ENCODE peak calls at places on chromosomes 1 and 21, in seven cellular contexts. One of them, this sample, is unnamed.

GRCh38 chr1:152654110-152654509 is 9.1 kb upstream of the LCE2D start:
- DNase-seq in HFF-Myc: no peak
- DNase-seq in thoracic aorta: no peak
- DNase-seq in epithelial cell of esophagus: peak; percentile 79
- DNase-seq in mucosa of descending colon: peak; percentile 73
- DNase-seq in fibroblast of mammary gland: peak; percentile 63
- DNase-seq in heart right ventricle: no peak
- DNase-seq in this sample: peak; percentile 68

GRCh38 chr1:222894331-222894730 is 79.5 kb downstream of the DISP1 start:
- DNase-seq in heart right ventricle: no peak
- DNase-seq in thoracic aorta: no peak
- DNase-seq in fibroblast of mammary gland: no peak
- DNase-seq in HFF-Myc: no peak
- DNase-seq in epithelial cell of esophagus: no peak
- DNase-seq in mucosa of descending colon: no peak
- DNase-seq in this sample: no peak

GRCh38 chr21:16519656-16520055 is 789.9 kb downstream of the USP25 start:
- DNase-seq in epithelial cell of esophagus: no peak
- DNase-seq in fibroblast of mammary gland: peak; percentile 26
- DNase-seq in thoracic aorta: no peak
- DNase-seq in heart right ventricle: no peak
- DNase-seq in mucosa of descending colon: no peak
- DNase-seq in HFF-Myc: no peak
- DNase-seq in this sample: no peak

GRCh38 chr1:89843279-89844121 is 22.7 kb downstream of the LRRC8D start:
- DNase-seq in thoracic aorta: no peak
- DNase-seq in epithelial cell of esophagus: peak; percentile 69
- DNase-seq in mucosa of descending colon: peak; percentile 78
- DNase-seq in heart right ventricle: peak; percentile 76
- DNase-seq in fibroblast of mammary gland: peak; percentile 45
- DNase-seq in HFF-Myc: no peak
- DNase-seq in this sample: peak; percentile 35

GRCh38 chr1:184050631-184051030 is 899 bp upstream of the TSEN15 start:
- DNase-seq in mucosa of descending colon: no peak
- DNase-seq in HFF-Myc: no peak
- DNase-seq in heart right ventricle: no peak
- DNase-seq in epithelial cell of esophagus: no peak
- DNase-seq in fibroblast of mammary gland: no peak
- DNase-seq in thoracic aorta: no peak
- DNase-seq in this sample: no peak

GRCh38 chr1:234702342-234703000 is 92.5 kb upstream of the IRF2BP2 start:
- DNase-seq in thoracic aorta: no peak
- DNase-seq in epithelial cell of esophagus: no peak
- DNase-seq in heart right ventricle: no peak
- DNase-seq in mucosa of descending colon: no peak
- DNase-seq in HFF-Myc: no peak
- DNase-seq in fibroblast of mammary gland: peak; percentile 45
- DNase-seq in this sample: no peak

GRCh38 chr1:14215151-14215550 is 383.3 kb upstream of the KAZN start:
- DNase-seq in thoracic aorta: no peak
- DNase-seq in epithelial cell of esophagus: peak; percentile 18
- DNase-seq in heart right ventricle: no peak
- DNase-seq in mucosa of descending colon: no peak
- DNase-seq in fibroblast of mammary gland: peak; percentile 3
- DNase-seq in HFF-Myc: no peak
- DNase-seq in this sample: peak; percentile 25

GRCh38 chr1:14755518-14756252 is 157.2 kb downstream of the KAZN start:
- DNase-seq in mucosa of descending colon: no peak
- DNase-seq in HFF-Myc: no peak
- DNase-seq in epithelial cell of esophagus: peak; percentile 58
- DNase-seq in fibroblast of mammary gland: no peak
- DNase-seq in heart right ventricle: no peak
- DNase-seq in thoracic aorta: no peak
- DNase-seq in this sample: peak; percentile 55

GRCh38 chr1:240511789-240512188 is 100.2 kb downstream of the GREM2 start:
- DNase-seq in heart right ventricle: no peak
- DNase-seq in HFF-Myc: no peak
- DNase-seq in mucosa of descending colon: no peak
- DNase-seq in thoracic aorta: no peak
- DNase-seq in epithelial cell of esophagus: no peak
- DNase-seq in fibroblast of mammary gland: no peak
- DNase-seq in this sample: no peak

GRCh38 chr1:240517891-240518290 is 94.1 kb downstream of the GREM2 start:
- DNase-seq in epithelial cell of esophagus: no peak
- DNase-seq in thoracic aorta: no peak
- DNase-seq in heart right ventricle: no peak
- DNase-seq in mucosa of descending colon: no peak
- DNase-seq in fibroblast of mammary gland: no peak
- DNase-seq in HFF-Myc: no peak
- DNase-seq in this sample: no peak

GRCh38 chr1:240515505-240515904 is 96.5 kb downstream of the GREM2 start:
- DNase-seq in HFF-Myc: no peak
- DNase-seq in mucosa of descending colon: no peak
- DNase-seq in fibroblast of mammary gland: peak; percentile 11
- DNase-seq in thoracic aorta: no peak
- DNase-seq in epithelial cell of esophagus: no peak
- DNase-seq in heart right ventricle: no peak
- DNase-seq in this sample: no peak

DNA sequence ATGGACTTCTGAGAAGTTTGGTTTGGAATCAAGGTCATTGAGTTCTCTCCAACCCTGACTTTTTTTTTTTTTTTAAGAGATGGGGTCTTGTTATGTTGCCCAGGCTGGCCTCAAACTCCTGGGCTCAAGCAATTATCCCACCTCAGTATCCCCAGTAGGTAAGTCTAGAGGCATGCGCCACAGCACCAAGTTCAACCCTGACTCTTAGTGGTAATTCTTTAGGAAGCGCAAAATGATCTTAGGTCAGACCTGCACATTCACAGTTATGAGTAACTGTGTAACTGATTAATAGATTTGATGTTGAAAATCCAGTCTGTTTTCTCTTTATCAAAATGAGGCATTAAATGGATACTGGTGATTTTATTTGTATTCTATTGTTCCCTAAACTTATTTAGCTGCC is 95.9 kb downstream of the GREM2 start:
- DNase-seq in heart right ventricle: no peak
- DNase-seq in mucosa of descending colon: no peak
- DNase-seq in thoracic aorta: no peak
- DNase-seq in HFF-Myc: no peak
- DNase-seq in fibroblast of mammary gland: no peak
- DNase-seq in epithelial cell of esophagus: no peak
- DNase-seq in this sample: no peak
- H3K4me3 ChIP-seq in heart right ventricle: no peak overlapping the region
- H3K4me3 ChIP-seq in mucosa of descending colon: no peak overlapping the region
- H3K4me3 ChIP-seq in thoracic aorta: no peak overlapping the region
- H3K4me3 ChIP-seq in HFF-Myc: no peak overlapping the region
- H3K4me3 ChIP-seq in fibroblast of mammary gland: no peak overlapping the region
- H3K4me3 ChIP-seq in epithelial cell of esophagus: no peak overlapping the region
- H3K4me3 ChIP-seq in this sample: no peak overlapping the region

GRCh38 chr1:206824327-206824726 is 41.1 kb upstream of the IL20 start:
- DNase-seq in heart right ventricle: no peak
- DNase-seq in thoracic aorta: no peak
- DNase-seq in epithelial cell of esophagus: no peak
- DNase-seq in HFF-Myc: no peak
- DNase-seq in mucosa of descending colon: no peak
- DNase-seq in fibroblast of mammary gland: no peak
- DNase-seq in this sample: no peak
- H3K4me3 ChIP-seq in heart right ventricle: no peak overlapping the region
- H3K4me3 ChIP-seq in thoracic aorta: no peak overlapping the region
- H3K4me3 ChIP-seq in epithelial cell of esophagus: no peak overlapping the region
- H3K4me3 ChIP-seq in HFF-Myc: no peak overlapping the region
- H3K4me3 ChIP-seq in mucosa of descending colon: no peak overlapping the region
- H3K4me3 ChIP-seq in fibroblast of mammary gland: no peak overlapping the region
- H3K4me3 ChIP-seq in this sample: no peak overlapping the region

DNA sequence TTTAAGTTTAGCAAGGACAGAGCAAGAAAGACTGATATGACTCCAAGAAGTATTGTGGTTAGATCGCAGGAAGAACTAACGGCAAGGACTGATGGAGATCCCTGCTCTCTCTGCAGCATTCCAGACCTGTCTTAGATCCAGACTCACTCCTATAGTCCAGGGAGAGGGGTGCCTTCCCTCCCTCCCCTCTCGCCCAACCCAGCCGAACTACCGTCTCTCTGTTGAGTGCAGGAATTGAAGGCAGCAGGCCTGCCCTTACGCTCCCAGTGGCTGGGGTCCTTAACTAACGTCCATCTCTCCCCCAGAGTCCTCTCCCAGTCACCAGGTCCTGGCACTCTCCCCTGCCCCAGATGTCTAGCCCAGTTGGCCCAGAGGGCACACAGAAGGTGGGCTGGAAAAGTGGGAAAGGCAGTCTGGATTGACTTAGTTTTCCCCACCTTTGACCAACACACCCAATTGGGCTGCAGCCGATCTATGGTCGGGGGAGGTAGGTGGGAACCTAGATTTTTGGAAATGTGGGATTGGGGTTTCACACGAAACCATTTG is 1.1 kb downstream of the CRABP2 start:
- DNase-seq in heart right ventricle: no peak
- DNase-seq in mucosa of descending colon: no peak
- DNase-seq in HFF-Myc: no peak
- DNase-seq in fibroblast of mammary gland: no peak
- DNase-seq in epithelial cell of esophagus: no peak
- DNase-seq in thoracic aorta: no peak
- DNase-seq in this sample: no peak
- H3K4me3 ChIP-seq in heart right ventricle: no peak overlapping the region
- H3K4me3 ChIP-seq in mucosa of descending colon: no peak overlapping the region
- H3K4me3 ChIP-seq in HFF-Myc: peak overlapping the region; percentile 68
- H3K4me3 ChIP-seq in fibroblast of mammary gland: peak overlapping the region; percentile 43
- H3K4me3 ChIP-seq in epithelial cell of esophagus: peak overlapping the region; percentile 80
- H3K4me3 ChIP-seq in thoracic aorta: peak overlapping the region; percentile 74
- H3K4me3 ChIP-seq in this sample: peak overlapping the region; percentile 60

GRCh38 chr1:31763671-31764306 is 351 bp downstream of the ADGRB2 start:
- DNase-seq in epithelial cell of esophagus: no peak
- DNase-seq in fibroblast of mammary gland: no peak
- DNase-seq in HFF-Myc: no peak
- DNase-seq in mucosa of descending colon: no peak
- DNase-seq in heart right ventricle: no peak
- DNase-seq in thoracic aorta: no peak
- DNase-seq in this sample: no peak
- H3K4me3 ChIP-seq in epithelial cell of esophagus: peak overlapping the region; percentile 28
- H3K4me3 ChIP-seq in fibroblast of mammary gland: peak overlapping the region; percentile 44
- H3K4me3 ChIP-seq in HFF-Myc: peak overlapping the region; percentile 55
- H3K4me3 ChIP-seq in mucosa of descending colon: no peak overlapping the region
- H3K4me3 ChIP-seq in heart right ventricle: peak overlapping the region; percentile 51
- H3K4me3 ChIP-seq in thoracic aorta: peak overlapping the region; percentile 78
- H3K4me3 ChIP-seq in this sample: peak overlapping the region; percentile 29

GRCh38 chr1:87132664-87133000 is 196.0 kb upstream of the LMO4 start:
- DNase-seq in thoracic aorta: no peak
- DNase-seq in fibroblast of mammary gland: no peak
- DNase-seq in mucosa of descending colon: no peak
- DNase-seq in heart right ventricle: no peak
- DNase-seq in epithelial cell of esophagus: no peak
- DNase-seq in HFF-Myc: no peak
- DNase-seq in this sample: no peak
- H3K4me3 ChIP-seq in thoracic aorta: peak overlapping the region; percentile 67
- H3K4me3 ChIP-seq in fibroblast of mammary gland: peak overlapping the region; percentile 5
- H3K4me3 ChIP-seq in mucosa of descending colon: no peak overlapping the region
- H3K4me3 ChIP-seq in heart right ventricle: peak overlapping the region; percentile 26
- H3K4me3 ChIP-seq in epithelial cell of esophagus: no peak overlapping the region
- H3K4me3 ChIP-seq in HFF-Myc: no peak overlapping the region
- H3K4me3 ChIP-seq in this sample: no peak overlapping the region

GRCh38 chr1:3543076-3544049 is 67.9 kb downstream of the MEGF6 start:
- DNase-seq in fibroblast of mammary gland: peak; percentile 54
- DNase-seq in epithelial cell of esophagus: peak; percentile 37
- DNase-seq in HFF-Myc: no peak
- DNase-seq in heart right ventricle: no peak
- DNase-seq in mucosa of descending colon: no peak
- DNase-seq in thoracic aorta: peak; percentile 81
- DNase-seq in this sample: no peak
- H3K4me3 ChIP-seq in fibroblast of mammary gland: no peak overlapping the region
- H3K4me3 ChIP-seq in epithelial cell of esophagus: no peak overlapping the region
- H3K4me3 ChIP-seq in HFF-Myc: no peak overlapping the region
- H3K4me3 ChIP-seq in heart right ventricle: no peak overlapping the region
- H3K4me3 ChIP-seq in mucosa of descending colon: no peak overlapping the region
- H3K4me3 ChIP-seq in thoracic aorta: peak overlapping the region; percentile 48
- H3K4me3 ChIP-seq in this sample: no peak overlapping the region

GRCh38 chr1:161182214-161182613 is 4.9 kb upstream of the B4GALT3 start:
- DNase-seq in HFF-Myc: no peak
- DNase-seq in epithelial cell of esophagus: peak; percentile 70
- DNase-seq in fibroblast of mammary gland: peak; percentile 89
- DNase-seq in mucosa of descending colon: no peak
- DNase-seq in thoracic aorta: no peak
- DNase-seq in heart right ventricle: no peak
- DNase-seq in this sample: peak; percentile 73
- H3K4me3 ChIP-seq in HFF-Myc: no peak overlapping the region
- H3K4me3 ChIP-seq in epithelial cell of esophagus: no peak overlapping the region
- H3K4me3 ChIP-seq in fibroblast of mammary gland: no peak overlapping the region
- H3K4me3 ChIP-seq in mucosa of descending colon: no peak overlapping the region
- H3K4me3 ChIP-seq in thoracic aorta: no peak overlapping the region
- H3K4me3 ChIP-seq in heart right ventricle: no peak overlapping the region
- H3K4me3 ChIP-seq in this sample: no peak overlapping the region

GRCh38 chr1:55212349-55213028 is 2.7 kb downstream of the USP24 start:
- DNase-seq in epithelial cell of esophagus: peak; percentile 32
- DNase-seq in mucosa of descending colon: peak; percentile 16
- DNase-seq in thoracic aorta: no peak
- DNase-seq in fibroblast of mammary gland: no peak
- DNase-seq in HFF-Myc: no peak
- DNase-seq in heart right ventricle: no peak
- DNase-seq in this sample: peak; percentile 53

GRCh38 chr1:55210990-55211389 is 4.2 kb downstream of the USP24 start:
- DNase-seq in fibroblast of mammary gland: no peak
- DNase-seq in heart right ventricle: no peak
- DNase-seq in HFF-Myc: no peak
- DNase-seq in thoracic aorta: no peak
- DNase-seq in mucosa of descending colon: no peak
- DNase-seq in epithelial cell of esophagus: no peak
- DNase-seq in this sample: no peak

GRCh38 chr1:55213029-55213884 is 1.9 kb downstream of the USP24 start:
- DNase-seq in mucosa of descending colon: no peak
- DNase-seq in heart right ventricle: no peak
- DNase-seq in HFF-Myc: no peak
- DNase-seq in thoracic aorta: no peak
- DNase-seq in fibroblast of mammary gland: no peak
- DNase-seq in epithelial cell of esophagus: no peak
- DNase-seq in this sample: peak; percentile 44

GRCh38 chr1:55211909-55212308 is 3.3 kb downstream of the USP24 start:
- DNase-seq in fibroblast of mammary gland: no peak
- DNase-seq in mucosa of descending colon: no peak
- DNase-seq in HFF-Myc: no peak
- DNase-seq in thoracic aorta: no peak
- DNase-seq in epithelial cell of esophagus: no peak
- DNase-seq in heart right ventricle: no peak
- DNase-seq in this sample: no peak

DNA sequence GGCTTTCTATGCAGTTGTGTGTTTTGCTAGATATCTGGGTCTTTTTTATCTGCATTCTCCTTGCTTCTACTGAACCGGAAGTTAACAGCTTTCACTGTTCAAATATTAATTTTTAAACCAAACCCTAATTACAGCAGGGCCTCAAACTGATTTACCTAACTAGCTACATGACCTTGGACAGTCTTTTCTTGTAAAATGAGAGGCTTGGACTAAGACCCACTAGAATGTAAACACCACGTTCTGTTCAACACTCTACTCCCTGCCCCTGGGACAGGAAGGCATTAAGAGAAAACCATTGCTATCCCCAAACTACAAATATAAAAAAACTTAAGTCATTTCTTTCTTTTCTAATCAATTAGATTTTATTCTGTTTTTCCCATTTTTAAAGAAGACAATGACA is 3.7 kb downstream of the USP24 start:
- DNase-seq in epithelial cell of esophagus: no peak
- DNase-seq in HFF-Myc: no peak
- DNase-seq in thoracic aorta: no peak
- DNase-seq in mucosa of descending colon: no peak
- DNase-seq in heart right ventricle: no peak
- DNase-seq in fibroblast of mammary gland: no peak
- DNase-seq in this sample: no peak
- H3K4me3 ChIP-seq in epithelial cell of esophagus: no peak overlapping the region
- H3K4me3 ChIP-seq in HFF-Myc: no peak overlapping the region
- H3K4me3 ChIP-seq in thoracic aorta: peak overlapping the region; percentile 90
- H3K4me3 ChIP-seq in mucosa of descending colon: no peak overlapping the region
- H3K4me3 ChIP-seq in heart right ventricle: peak overlapping the region; percentile 8
- H3K4me3 ChIP-seq in fibroblast of mammary gland: no peak overlapping the region
- H3K4me3 ChIP-seq in this sample: no peak overlapping the region

GRCh38 chr1:212611000-212611636 is 2.6 kb downstream of the ATF3 start:
- DNase-seq in mucosa of descending colon: no peak
- DNase-seq in heart right ventricle: no peak
- DNase-seq in epithelial cell of esophagus: no peak
- DNase-seq in thoracic aorta: no peak
- DNase-seq in HFF-Myc: no peak
- DNase-seq in fibroblast of mammary gland: no peak
- DNase-seq in this sample: peak; percentile 26
- H3K4me3 ChIP-seq in mucosa of descending colon: no peak overlapping the region
- H3K4me3 ChIP-seq in heart right ventricle: no peak overlapping the region
- H3K4me3 ChIP-seq in epithelial cell of esophagus: no peak overlapping the region
- H3K4me3 ChIP-seq in thoracic aorta: peak overlapping the region; percentile 91
- H3K4me3 ChIP-seq in HFF-Myc: no peak overlapping the region
- H3K4me3 ChIP-seq in fibroblast of mammary gland: no peak overlapping the region
- H3K4me3 ChIP-seq in this sample: no peak overlapping the region